ENCODE peak calls at places on chromosomes 12 and 14, in five cellular contexts. T, K, Y, G and O are unnamed samples.

GRCh38 chr12:74780458-74781241 is 243.0 kb downstream of the ATXN7L3B start:
- DNase-seq in G (no peak), Y (no peak), T (no peak), K (no peak), O (no peak)

GRCh38 chr14:29566194-29566593 is 361.5 kb downstream of the PRKD1 start:
- DNase-seq in G (no peak), T (no peak), Y (no peak), K (no peak), O (no peak)

GRCh38 chr14:77508249-77508648 is 9.6 kb upstream of the ISM2 start:
- DNase-seq in T (no peak), K (no peak), G (no peak), Y (no peak), O (no peak)

GRCh38 chr12:121578230-121579189 is 2.3 kb downstream of the KDM2B start:
- DNase-seq in G (peak), K (peak), T (no peak), Y (peak), O (peak)

GRCh38 chr14:91177073-91177796 is 63.4 kb downstream of the DGLUCY start:
- DNase-seq in T (no peak), Y (no peak), K (peak), G (peak), O (peak)

GRCh38 chr14:85010186-85010585 is 519.8 kb upstream of the FLRT2 start:
- DNase-seq in Y (no peak), K (no peak), T (no peak), G (no peak), O (no peak)

GRCh38 chr12:51246254-51246853 is 7.7 kb downstream of the DAZAP2 start:
- DNase-seq in K (no peak), G (peak), Y (no peak), T (no peak), O (no peak)

GRCh38 chr14:88535149-88535548 is 19.7 kb downstream of the PTPN21 start:
- DNase-seq in T (no peak), Y (no peak), G (no peak), K (no peak), O (no peak)

GRCh38 chr12:120669055-120669828 is 17.7 kb upstream of the MLEC start:
- DNase-seq in G (no peak), K (peak), Y (no peak), T (no peak), O (peak)

GRCh38 chr14:60331201-60332045 is 82.4 kb downstream of the PPM1A start:
- DNase-seq in G (peak), K (peak), T (peak), Y (peak), O (peak)

GRCh38 chr12:106629797-106630669 is 47.2 kb downstream of the RFX4 start:
- DNase-seq in K (no peak), Y (no peak), T (no peak), G (no peak), O (no peak)

GRCh38 chr12:119911147-119911546 is 34.0 kb upstream of the CIT start:
- DNase-seq in K (no peak), G (no peak), Y (no peak), T (no peak), O (no peak)

GRCh38 chr12:17928708-17929366 is 161.2 kb downstream of the RERGL start:
- DNase-seq in K (no peak), T (no peak), Y (no peak), G (no peak), O (no peak)

GRCh38 chr12:87332987-87333761 is 696.0 kb downstream of the C12orf50 start:
- DNase-seq in K (no peak), T (no peak), G (no peak), Y (no peak), O (no peak)

GRCh38 chr14:105019861-105020814 is 745 bp downstream of the CDCA4 start:
- DNase-seq in K (peak), Y (no peak), T (peak), G (peak), O (no peak)

GRCh38 chr12:66942741-66943465 is 264.0 kb upstream of the GRIP1 start:
- DNase-seq in Y (no peak), K (no peak), T (no peak), G (no peak), O (no peak)

GRCh38 chr12:50240096-50240791 is 43.1 kb downstream of the LIMA1 start:
- DNase-seq in Y (no peak), K (no peak), T (no peak), G (no peak), O (no peak)

GRCh38 chr12:19434538-19434937 is 4.8 kb upstream of the AEBP2 start:
- DNase-seq in T (no peak), G (no peak), K (no peak), Y (no peak), O (no peak)

GRCh38 chr14:76268013-76268376 is 107.9 kb upstream of the ESRRB start:
- DNase-seq in Y (no peak), K (no peak), G (no peak), T (no peak), O (no peak)

GRCh38 chr14:34053666-34054065 is 102.8 kb upstream of the EGLN3 start:
- DNase-seq in Y (peak), T (no peak), K (peak), G (no peak), O (no peak)
- TF ChIP-seq CTCF in Y (peak), T (no peak), K (no peak), G (no peak), O (no peak)

GRCh38 chr12:32087301-32087700 is 19.3 kb upstream of the BICD1 start:
- DNase-seq in T (no peak), G (peak), K (no peak), Y (no peak), O (no peak)
- TF ChIP-seq CTCF in T (no peak), G (no peak), K (no peak), Y (no peak), O (no peak)

DNA sequence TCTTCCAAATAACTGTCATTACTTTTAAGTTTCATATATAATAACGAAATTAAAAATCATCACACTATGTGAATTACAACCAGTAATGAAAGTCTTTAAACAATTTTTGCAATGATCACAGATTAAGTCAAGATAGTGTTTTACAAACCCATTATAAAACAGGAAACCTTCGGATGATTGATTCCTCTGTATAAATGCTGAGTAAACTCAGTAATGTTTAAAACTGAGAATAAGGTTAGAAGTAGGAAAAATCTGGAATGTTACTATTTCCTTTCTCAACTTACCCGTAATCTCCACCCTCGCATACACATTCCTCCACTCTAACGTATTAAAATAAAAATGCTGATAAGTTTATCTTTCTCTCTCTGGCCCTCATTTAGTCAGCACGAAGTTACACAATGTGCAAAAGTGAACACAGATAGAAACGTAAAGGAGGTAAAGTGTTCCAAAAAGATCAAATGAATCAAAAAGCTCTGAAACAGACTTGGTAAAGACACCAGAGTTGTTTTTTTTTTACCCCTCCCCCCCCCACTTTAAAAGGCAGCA is 1.6 kb downstream of the ZFC3H1 start:
- DNase-seq in T (no peak), G (no peak), K (no peak), Y (no peak), O (no peak)
- TF ChIP-seq CTCF in T (no peak), G (no peak), K (no peak), Y (no peak), O (no peak)

GRCh38 chr12:6074394-6074793 is 50.1 kb downstream of the VWF start:
- DNase-seq in Y (peak), T (no peak), G (peak), K (no peak), O (no peak)

GRCh38 chr12:6076776-6077700 is 47.4 kb downstream of the VWF start:
- DNase-seq in T (no peak), K (peak), Y (no peak), G (no peak), O (no peak)

GRCh38 chr12:6073426-6073825 is 51.0 kb downstream of the VWF start:
- DNase-seq in K (peak), Y (no peak), T (no peak), G (no peak), O (no peak)

GRCh38 chr12:6076340-6076739 is 48.1 kb downstream of the VWF start:
- DNase-seq in G (no peak), K (no peak), T (no peak), Y (no peak), O (no peak)

DNA sequence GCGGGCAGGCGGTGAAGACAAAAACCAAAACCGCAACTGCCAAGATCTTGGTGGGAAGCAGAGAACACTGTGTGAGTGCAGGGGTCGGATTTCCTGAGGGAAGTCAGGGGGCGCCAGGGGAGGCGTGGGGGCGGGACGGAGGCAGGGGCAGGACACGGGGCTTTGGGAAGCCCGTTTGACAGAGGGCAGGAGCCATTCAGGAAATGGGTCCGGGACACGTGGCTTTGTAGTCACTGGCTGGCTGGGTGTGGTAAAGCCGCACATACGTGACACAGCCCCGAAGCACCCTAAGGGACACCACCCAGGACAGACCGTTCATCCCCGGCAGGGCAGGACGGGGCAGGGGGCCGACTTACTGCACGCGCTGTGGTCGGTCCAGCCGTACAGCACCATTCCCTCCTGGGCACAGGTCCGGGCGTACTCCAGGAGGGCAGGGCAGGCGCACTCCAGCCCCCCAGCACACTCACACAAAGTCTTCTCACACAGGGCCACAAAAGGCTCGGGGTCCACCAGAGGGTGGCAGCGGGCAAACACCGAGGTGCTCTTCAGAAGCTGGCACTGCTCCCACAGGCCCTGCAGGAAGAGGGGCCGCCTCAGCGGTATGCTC is 49.4 kb downstream of the VWF start:
- DNase-seq in K (peak), Y (peak), G (peak), T (peak), O (no peak)
- TF ChIP-seq CTCF in K (no peak), Y (no peak), G (no peak), T (no peak), O (no peak)